ENCODE peak calls at places on chromosomes 4 and X, in ten cellular contexts. One of them, this sample, is unnamed.

GRCh38 chrX:119686087-119686639 is 6.8 kb downstream of the SEPTIN6 start:
- DNase-seq in activated naive CD4-positive, alpha-beta T cell treated with Interleukin-2 at 50 U/mL for 16 hours: no peak
- DNase-seq in non-pigmented ciliary epithelial cell: no peak
- DNase-seq in T-helper 9 cell: no peak
- DNase-seq in mucosa of descending colon: no peak
- DNase-seq in upper lobe of right lung: no peak
- DNase-seq in colonic mucosa: no peak
- DNase-seq in vagina: no peak
- DNase-seq in adrenal gland: no peak
- DNase-seq in cardiac septum: no peak
- DNase-seq in this sample: no peak

GRCh38 chr4:76655566-76656479 is 220.8 kb downstream of the SHROOM3 start:
- DNase-seq in activated naive CD4-positive, alpha-beta T cell treated with Interleukin-2 at 50 U/mL for 16 hours: no peak
- DNase-seq in non-pigmented ciliary epithelial cell: no peak
- DNase-seq in T-helper 9 cell: no peak
- DNase-seq in mucosa of descending colon: no peak
- DNase-seq in upper lobe of right lung: no peak
- DNase-seq in colonic mucosa: no peak
- DNase-seq in vagina: no peak
- DNase-seq in adrenal gland: no peak
- DNase-seq in cardiac septum: no peak
- DNase-seq in this sample: no peak

GRCh38 chr4:158195297-158195696 is 15.0 kb upstream of the TMEM144 start:
- DNase-seq in activated naive CD4-positive, alpha-beta T cell treated with Interleukin-2 at 50 U/mL for 16 hours: no peak
- DNase-seq in non-pigmented ciliary epithelial cell: no peak
- DNase-seq in T-helper 9 cell: no peak
- DNase-seq in mucosa of descending colon: no peak
- DNase-seq in upper lobe of right lung: no peak
- DNase-seq in colonic mucosa: no peak
- DNase-seq in vagina: no peak
- DNase-seq in adrenal gland: no peak
- DNase-seq in cardiac septum: no peak
- DNase-seq in this sample: no peak

GRCh38 chr4:2936773-2937145 is 26.4 kb downstream of the NOP14 start:
- DNase-seq in activated naive CD4-positive, alpha-beta T cell treated with Interleukin-2 at 50 U/mL for 16 hours: peak
- DNase-seq in non-pigmented ciliary epithelial cell: no peak
- DNase-seq in T-helper 9 cell: no peak
- DNase-seq in mucosa of descending colon: no peak
- DNase-seq in upper lobe of right lung: peak
- DNase-seq in colonic mucosa: no peak
- DNase-seq in vagina: no peak
- DNase-seq in adrenal gland: peak
- DNase-seq in cardiac septum: peak
- DNase-seq in this sample: no peak

GRCh38 chrX:150200820-150201287 is 162.3 kb upstream of the MAMLD1 start:
- DNase-seq in activated naive CD4-positive, alpha-beta T cell treated with Interleukin-2 at 50 U/mL for 16 hours: peak
- DNase-seq in non-pigmented ciliary epithelial cell: peak
- DNase-seq in T-helper 9 cell: no peak
- DNase-seq in mucosa of descending colon: peak
- DNase-seq in upper lobe of right lung: no peak
- DNase-seq in colonic mucosa: no peak
- DNase-seq in vagina: peak
- DNase-seq in adrenal gland: peak
- DNase-seq in cardiac septum: no peak
- DNase-seq in this sample: peak

GRCh38 chr4:110680217-110680616 is 57.3 kb upstream of the PITX2 start:
- DNase-seq in activated naive CD4-positive, alpha-beta T cell treated with Interleukin-2 at 50 U/mL for 16 hours: no peak
- DNase-seq in non-pigmented ciliary epithelial cell: no peak
- DNase-seq in T-helper 9 cell: no peak
- DNase-seq in mucosa of descending colon: no peak
- DNase-seq in upper lobe of right lung: no peak
- DNase-seq in colonic mucosa: no peak
- DNase-seq in vagina: no peak
- DNase-seq in adrenal gland: no peak
- DNase-seq in cardiac septum: no peak
- DNase-seq in this sample: no peak

GRCh38 chr4:83281326-83281725 is 3.3 kb downstream of the COQ2 start:
- DNase-seq in activated naive CD4-positive, alpha-beta T cell treated with Interleukin-2 at 50 U/mL for 16 hours: no peak
- DNase-seq in non-pigmented ciliary epithelial cell: no peak
- DNase-seq in T-helper 9 cell: no peak
- DNase-seq in mucosa of descending colon: no peak
- DNase-seq in upper lobe of right lung: no peak
- DNase-seq in colonic mucosa: no peak
- DNase-seq in vagina: no peak
- DNase-seq in adrenal gland: no peak
- DNase-seq in cardiac septum: no peak
- DNase-seq in this sample: no peak

GRCh38 chr4:10495651-10496050 is 38.4 kb upstream of the ZNF518B start:
- DNase-seq in activated naive CD4-positive, alpha-beta T cell treated with Interleukin-2 at 50 U/mL for 16 hours: no peak
- DNase-seq in non-pigmented ciliary epithelial cell: no peak
- DNase-seq in T-helper 9 cell: no peak
- DNase-seq in mucosa of descending colon: no peak
- DNase-seq in upper lobe of right lung: no peak
- DNase-seq in colonic mucosa: no peak
- DNase-seq in vagina: no peak
- DNase-seq in adrenal gland: no peak
- DNase-seq in cardiac septum: no peak
- DNase-seq in this sample: no peak

GRCh38 chrX:48754124-48754667 is 7.4 kb upstream of the GLOD5 start:
- DNase-seq in activated naive CD4-positive, alpha-beta T cell treated with Interleukin-2 at 50 U/mL for 16 hours: no peak
- DNase-seq in non-pigmented ciliary epithelial cell: no peak
- DNase-seq in T-helper 9 cell: no peak
- DNase-seq in mucosa of descending colon: no peak
- DNase-seq in upper lobe of right lung: no peak
- DNase-seq in colonic mucosa: no peak
- DNase-seq in vagina: no peak
- DNase-seq in adrenal gland: no peak
- DNase-seq in cardiac septum: no peak
- DNase-seq in this sample: no peak

GRCh38 chr4:79184461-79184860 is 141.4 kb downstream of the NAA11 start:
- DNase-seq in activated naive CD4-positive, alpha-beta T cell treated with Interleukin-2 at 50 U/mL for 16 hours: no peak
- DNase-seq in non-pigmented ciliary epithelial cell: no peak
- DNase-seq in T-helper 9 cell: no peak
- DNase-seq in mucosa of descending colon: no peak
- DNase-seq in upper lobe of right lung: no peak
- DNase-seq in colonic mucosa: no peak
- DNase-seq in vagina: no peak
- DNase-seq in adrenal gland: no peak
- DNase-seq in cardiac septum: no peak
- DNase-seq in this sample: no peak

GRCh38 chr4:7828926-7829325 is 110.7 kb downstream of the AFAP1 start:
- DNase-seq in activated naive CD4-positive, alpha-beta T cell treated with Interleukin-2 at 50 U/mL for 16 hours: peak
- DNase-seq in non-pigmented ciliary epithelial cell: no peak
- DNase-seq in T-helper 9 cell: no peak
- DNase-seq in mucosa of descending colon: no peak
- DNase-seq in upper lobe of right lung: no peak
- DNase-seq in colonic mucosa: no peak
- DNase-seq in vagina: no peak
- DNase-seq in adrenal gland: no peak
- DNase-seq in cardiac septum: no peak
- DNase-seq in this sample: no peak

GRCh38 chr4:86993909-86994672 is 59.3 kb downstream of the AFF1 start:
- DNase-seq in activated naive CD4-positive, alpha-beta T cell treated with Interleukin-2 at 50 U/mL for 16 hours: no peak
- DNase-seq in non-pigmented ciliary epithelial cell: no peak
- DNase-seq in T-helper 9 cell: no peak
- DNase-seq in mucosa of descending colon: no peak
- DNase-seq in upper lobe of right lung: no peak
- DNase-seq in colonic mucosa: no peak
- DNase-seq in vagina: no peak
- DNase-seq in adrenal gland: peak
- DNase-seq in cardiac septum: no peak
- DNase-seq in this sample: no peak

GRCh38 chr4:149927514-149927913 is 111.9 kb upstream of the IQCM start:
- DNase-seq in activated naive CD4-positive, alpha-beta T cell treated with Interleukin-2 at 50 U/mL for 16 hours: no peak
- DNase-seq in non-pigmented ciliary epithelial cell: no peak
- DNase-seq in T-helper 9 cell: no peak
- DNase-seq in mucosa of descending colon: no peak
- DNase-seq in upper lobe of right lung: no peak
- DNase-seq in colonic mucosa: no peak
- DNase-seq in vagina: no peak
- DNase-seq in adrenal gland: no peak
- DNase-seq in cardiac septum: no peak
- DNase-seq in this sample: no peak

GRCh38 chr4:967113-968104 is 6.0 kb downstream of the DGKQ start:
- DNase-seq in activated naive CD4-positive, alpha-beta T cell treated with Interleukin-2 at 50 U/mL for 16 hours: no peak
- DNase-seq in non-pigmented ciliary epithelial cell: no peak
- DNase-seq in T-helper 9 cell: no peak
- DNase-seq in mucosa of descending colon: no peak
- DNase-seq in upper lobe of right lung: no peak
- DNase-seq in colonic mucosa: no peak
- DNase-seq in vagina: no peak
- DNase-seq in adrenal gland: no peak
- DNase-seq in cardiac septum: no peak
- DNase-seq in this sample: no peak

GRCh38 chrX:152428089-152428488 is 23.0 kb downstream of the GABRA3 start:
- DNase-seq in activated naive CD4-positive, alpha-beta T cell treated with Interleukin-2 at 50 U/mL for 16 hours: no peak
- DNase-seq in non-pigmented ciliary epithelial cell: no peak
- DNase-seq in T-helper 9 cell: no peak
- DNase-seq in mucosa of descending colon: no peak
- DNase-seq in upper lobe of right lung: no peak
- DNase-seq in colonic mucosa: no peak
- DNase-seq in vagina: no peak
- DNase-seq in adrenal gland: no peak
- DNase-seq in cardiac septum: no peak
- DNase-seq in this sample: no peak

This sample was measured in HS-5.